ENCODE peak calls at places on chromosomes 4 and X, in five cellular contexts. One of them, this sample, is unnamed.

GRCh38 chrX:129843209-129843458 is 552 bp downstream of the ZDHHC9 start:
- DNase-seq in HepG2: no peak
- DNase-seq in testis: no peak
- DNase-seq in K562: no peak
- DNase-seq in transverse colon: no peak
- DNase-seq in this sample: no peak

GRCh38 chr4:67521506-67521905 is 23.8 kb downstream of the CENPC start:
- DNase-seq in K562: no peak
- DNase-seq in HepG2: no peak
- DNase-seq in testis: no peak
- DNase-seq in transverse colon: no peak
- DNase-seq in this sample: no peak

GRCh38 chr4:95167809-95168208 is 381.0 kb downstream of the UNC5C start:
- DNase-seq in transverse colon: no peak
- DNase-seq in testis: no peak
- DNase-seq in HepG2: no peak
- DNase-seq in K562: peak; percentile 12
- DNase-seq in this sample: no peak

GRCh38 chr4:186204103-186204559 is 12.8 kb downstream of the CYP4V2 start:
- DNase-seq in HepG2: no peak
- DNase-seq in K562: peak; percentile 41
- DNase-seq in testis: peak; percentile 69
- DNase-seq in transverse colon: peak; percentile 75
- DNase-seq in this sample: no peak

GRCh38 chrX:7709845-7710244 is 133.1 kb upstream of the VCX start:
- DNase-seq in K562: no peak
- DNase-seq in transverse colon: no peak
- DNase-seq in testis: no peak
- DNase-seq in HepG2: no peak
- DNase-seq in this sample: no peak

GRCh38 chrX:37701588-37701987 is 16.0 kb downstream of the XK start:
- DNase-seq in K562: no peak
- DNase-seq in HepG2: no peak
- DNase-seq in testis: no peak
- DNase-seq in transverse colon: no peak
- DNase-seq in this sample: no peak

GRCh38 chr4:85736576-85736975 is 261.6 kb downstream of the ARHGAP24 start:
- DNase-seq in transverse colon: no peak
- DNase-seq in HepG2: no peak
- DNase-seq in testis: no peak
- DNase-seq in K562: no peak
- DNase-seq in this sample: no peak

GRCh38 chr4:61201562-61202099 is 1.5 kb downstream of the ADGRL3 start:
- DNase-seq in transverse colon: no peak
- DNase-seq in HepG2: no peak
- DNase-seq in testis: peak; percentile 19
- DNase-seq in K562: no peak
- DNase-seq in this sample: no peak

GRCh38 chr4:8120518-8120917 is 38.1 kb downstream of the ABLIM2 start:
- DNase-seq in HepG2: no peak
- DNase-seq in transverse colon: no peak
- DNase-seq in K562: no peak
- DNase-seq in testis: no peak
- DNase-seq in this sample: no peak

GRCh38 chrX:71492086-71493065 is 40.5 kb upstream of the OGT start:
- DNase-seq in HepG2: no peak
- DNase-seq in K562: no peak
- DNase-seq in transverse colon: peak; percentile 44
- DNase-seq in testis: peak; percentile 25
- DNase-seq in this sample: peak; percentile 46

GRCh38 chr4:13504374-13504773 is 20.2 kb upstream of the RAB28 start:
- DNase-seq in transverse colon: no peak
- DNase-seq in testis: no peak
- DNase-seq in HepG2: no peak
- DNase-seq in K562: no peak
- DNase-seq in this sample: no peak

GRCh38 chrX:110404376-110404775 is 45.7 kb downstream of the RTL9 start:
- DNase-seq in HepG2: no peak
- DNase-seq in transverse colon: no peak
- DNase-seq in K562: no peak
- DNase-seq in testis: no peak
- DNase-seq in this sample: no peak

GRCh38 chr4:184453402-184454160 is 20.8 kb downstream of the IRF2 start:
- DNase-seq in testis: peak; percentile 60
- DNase-seq in transverse colon: peak; percentile 59
- DNase-seq in HepG2: no peak
- DNase-seq in K562: peak; percentile 23
- DNase-seq in this sample: no peak

GRCh38 chrX:49172280-49172780 is 632 bp downstream of the PLP2 start:
- DNase-seq in testis: peak; percentile 82
- DNase-seq in K562: peak; percentile 51
- DNase-seq in HepG2: no peak
- DNase-seq in transverse colon: peak; percentile 85
- DNase-seq in this sample: peak; percentile 73

GRCh38 chrX:37786666-37787337 is 6.9 kb downstream of the CYBB start:
- DNase-seq in transverse colon: no peak
- DNase-seq in K562: peak; percentile 22
- DNase-seq in testis: no peak
- DNase-seq in HepG2: no peak
- DNase-seq in this sample: no peak

GRCh38 chr4:123667496-123667895 is 270.9 kb downstream of the SPRY1 start:
- DNase-seq in HepG2: no peak
- DNase-seq in K562: no peak
- DNase-seq in testis: no peak
- DNase-seq in transverse colon: no peak
- DNase-seq in this sample: no peak

GRCh38 chr4:14254806-14255445 is 627.4 kb upstream of the BOD1L1 start:
- DNase-seq in HepG2: no peak
- DNase-seq in transverse colon: no peak
- DNase-seq in testis: no peak
- DNase-seq in K562: no peak
- DNase-seq in this sample: no peak

GRCh38 chrX:131728295-131729145 is 184.6 kb downstream of the OR13H1 start:
- DNase-seq in K562: no peak
- DNase-seq in testis: peak; percentile 13
- DNase-seq in HepG2: no peak
- DNase-seq in transverse colon: peak; percentile 85
- DNase-seq in this sample: peak; percentile 90

GRCh38 chr4:4470208-4470607 is 71.6 kb downstream of the STX18 start:
- DNase-seq in testis: no peak
- DNase-seq in K562: no peak
- DNase-seq in transverse colon: no peak
- DNase-seq in HepG2: no peak
- DNase-seq in this sample: no peak

GRCh38 chr4:47071863-47072441 is 40.6 kb downstream of the GABRB1 start:
- DNase-seq in K562: no peak
- DNase-seq in HepG2: no peak
- DNase-seq in transverse colon: no peak
- DNase-seq in testis: no peak
- DNase-seq in this sample: no peak

GRCh38 chrX:46601283-46601682 is 27.7 kb downstream of the CHST7 start:
- DNase-seq in K562: no peak
- DNase-seq in HepG2: no peak
- DNase-seq in testis: no peak
- DNase-seq in transverse colon: no peak
- DNase-seq in this sample: no peak

GRCh38 chrX:44152867-44153266 is 179.7 kb upstream of the NDP start:
- DNase-seq in testis: no peak
- DNase-seq in K562: no peak
- DNase-seq in transverse colon: no peak
- DNase-seq in HepG2: no peak
- DNase-seq in this sample: no peak

GRCh38 chr4:55444822-55445221 is 49.1 kb downstream of the TMEM165 start:
- DNase-seq in HepG2: peak; percentile 7
- DNase-seq in transverse colon: no peak
- DNase-seq in K562: peak; percentile 15
- DNase-seq in testis: peak; percentile 41
- DNase-seq in this sample: no peak

GRCh38 chr4:183408791-183409190 is 35.6 kb upstream of the CDKN2AIP start:
- DNase-seq in K562: no peak
- DNase-seq in transverse colon: peak; percentile 82
- DNase-seq in HepG2: no peak
- DNase-seq in testis: no peak
- DNase-seq in this sample: no peak

GRCh38 chr4:85419103-85419502 is 55.8 kb upstream of the ARHGAP24 start:
- DNase-seq in K562: no peak
- DNase-seq in testis: no peak
- DNase-seq in transverse colon: no peak
- DNase-seq in HepG2: no peak
- DNase-seq in this sample: no peak

GRCh38 chr4:39770005-39770404 is 72.1 kb downstream of the UBE2K start:
- DNase-seq in transverse colon: no peak
- DNase-seq in testis: no peak
- DNase-seq in K562: no peak
- DNase-seq in HepG2: no peak
- DNase-seq in this sample: no peak
- TF ChIP-seq POLR2A in transverse colon: no peak
- TF ChIP-seq POLR2A in testis: no peak
- TF ChIP-seq POLR2A in K562: peak; percentile 21
- TF ChIP-seq POLR2A in HepG2: no peak
- TF ChIP-seq POLR2A in this sample: no peak

GRCh38 chr4:160213377-160213776 is 1110.5 kb downstream of the RAPGEF2 start:
- DNase-seq in testis: no peak
- DNase-seq in HepG2: no peak
- DNase-seq in transverse colon: no peak
- DNase-seq in K562: no peak
- DNase-seq in this sample: no peak

GRCh38 chr4:160212078-160212477 is 1109.2 kb downstream of the RAPGEF2 start:
- DNase-seq in K562: no peak
- DNase-seq in testis: no peak
- DNase-seq in transverse colon: no peak
- DNase-seq in HepG2: no peak
- DNase-seq in this sample: no peak

DNA sequence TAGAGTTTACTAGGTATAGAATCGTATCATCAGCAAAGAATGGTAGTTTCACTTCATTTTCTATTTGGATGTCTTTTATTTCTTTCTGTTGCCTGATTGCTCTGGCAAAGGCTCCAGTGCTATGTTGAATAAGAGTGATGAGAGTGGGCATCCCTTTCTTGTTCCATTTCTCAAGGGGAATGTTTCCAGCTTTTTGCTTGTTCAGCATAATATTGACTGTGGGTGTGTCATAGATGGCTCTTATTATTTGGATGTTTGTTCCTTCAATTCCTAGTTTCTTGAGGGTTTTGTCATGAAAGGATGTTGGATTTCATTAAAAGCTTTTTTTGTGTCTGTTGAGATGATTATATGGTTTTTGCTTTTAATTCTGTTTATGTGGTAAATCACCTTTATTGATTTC is 1114.5 kb downstream of the RAPGEF2 start:
- DNase-seq in K562: no peak
- DNase-seq in transverse colon: no peak
- DNase-seq in testis: no peak
- DNase-seq in HepG2: no peak
- DNase-seq in this sample: no peak
- H3K9me3 ChIP-seq in K562: no peaks in the 10 kb centered on the region
- H3K9me3 ChIP-seq in transverse colon: no peaks in the 10 kb centered on the region
- H3K9me3 ChIP-seq in testis: no peaks in the 10 kb centered on the region
- H3K9me3 ChIP-seq in HepG2: peaks cover 43% of the 10 kb centered on the region
- H3K9me3 ChIP-seq in this sample: no peaks in the 10 kb centered on the region

GRCh38 chrX:24025741-24026402 is 1.1 kb downstream of the KLHL15 start:
- DNase-seq in testis: no peak
- DNase-seq in transverse colon: no peak
- DNase-seq in HepG2: no peak
- DNase-seq in K562: no peak
- DNase-seq in this sample: peak; percentile 65
- TF ChIP-seq POLR2A in testis: no peak
- TF ChIP-seq POLR2A in transverse colon: peak; percentile 11
- TF ChIP-seq POLR2A in HepG2: no peak
- TF ChIP-seq POLR2A in K562: no peak
- TF ChIP-seq POLR2A in this sample: peak; percentile 32

GRCh38 chrX:146346102-146346501 is 463.5 kb upstream of the CXorf51B start:
- DNase-seq in K562: no peak
- DNase-seq in testis: no peak
- DNase-seq in transverse colon: no peak
- DNase-seq in HepG2: no peak
- DNase-seq in this sample: no peak
- H3K9me3 ChIP-seq in K562: no peaks in the 10 kb centered on the region
- H3K9me3 ChIP-seq in testis: no peaks in the 10 kb centered on the region
- H3K9me3 ChIP-seq in transverse colon: no peaks in the 10 kb centered on the region
- H3K9me3 ChIP-seq in HepG2: peaks cover 63% of the 10 kb centered on the region
- H3K9me3 ChIP-seq in this sample: peaks cover 3% of the 10 kb centered on the region